ENCODE peak calls at places on chromosomes 16 and 17, in five cellular contexts. G, F, R, U and L are unnamed samples. For H3K36me3 and H3K27me3, the result is how much of the 10 kb centered on the place peaks cover.

GRCh38 chr16:8572919-8573724 is 17.2 kb downstream of the TMEM114 start:
- DNase-seq in G (no peak), F (no peak), R (peak), U (peak), L (peak)

GRCh38 chr16:16021020-16021419 is 71.6 kb downstream of the ABCC1 start:
- DNase-seq in G (no peak), F (no peak), R (no peak), U (no peak), L (no peak)

GRCh38 chr17:2580641-2581040 is 12.8 kb upstream of the PAFAH1B1 start:
- DNase-seq in G (no peak), F (no peak), R (no peak), U (peak), L (no peak)

GRCh38 chr16:54957403-54957802 is 26.7 kb downstream of the IRX5 start:
- DNase-seq in G (no peak), F (no peak), R (peak), U (peak), L (peak)

GRCh38 chr16:55487048-55487803 is 8.2 kb downstream of the MMP2 start:
- DNase-seq in G (no peak), F (peak), R (peak), U (no peak), L (no peak)

GRCh38 chr16:49701867-49702494 is 153.9 kb downstream of the ZNF423 start:
- DNase-seq in G (no peak), F (peak), R (peak), U (peak), L (peak)

GRCh38 chr17:4161179-4161559 is 18.2 kb downstream of the CYB5D2 start:
- DNase-seq in G (no peak), F (no peak), R (peak), U (peak), L (peak)

GRCh38 chr17:66468241-66469087 is 166.1 kb downstream of the PRKCA start:
- DNase-seq in G (no peak), F (peak), R (peak), U (no peak), L (no peak)

GRCh38 chr16:273547-274421 is 2.0 kb downstream of the RGS11 start:
- DNase-seq in G (no peak), F (no peak), R (no peak), U (no peak), L (no peak)

GRCh38 chr17:12979826-12980500 is 37.9 kb downstream of the ELAC2 start:
- DNase-seq in G (no peak), F (no peak), R (peak), U (no peak), L (no peak)

GRCh38 chr17:82931696-82932060 is 91.9 kb upstream of the ZNF750 start:
- DNase-seq in G (no peak), F (peak), R (peak), U (no peak), L (no peak)

GRCh38 chr16:74521691-74522090 is 85.2 kb downstream of the GLG1 start:
- DNase-seq in G (no peak), F (peak), R (peak), U (peak), L (no peak)

GRCh38 chr17:70636517-70637133 is 467.3 kb downstream of the KCNJ2 start:
- DNase-seq in G (no peak), F (no peak), R (peak), U (no peak), L (peak)

GRCh38 chr16:234468-235305 is at the start of gene FAM234A:
- DNase-seq in G (peak), F (peak), R (peak), U (peak), L (peak)

GRCh38 chr16:23013484-23013883 is 135.8 kb downstream of the USP31 start:
- DNase-seq in G (no peak), F (no peak), R (no peak), U (peak), L (no peak)

GRCh38 chr16:75319513-75320401 is 68.3 kb upstream of the BCAR1 start:
- DNase-seq in G (no peak), F (no peak), R (peak), U (no peak), L (no peak)

GRCh38 chr17:21303441-21304065 is 19.0 kb downstream of the MAP2K3 start:
- DNase-seq in G (no peak), F (peak), R (no peak), U (no peak), L (peak)

GRCh38 chr17:21299981-21300600 is 15.6 kb downstream of the MAP2K3 start:
- DNase-seq in G (no peak), F (peak), R (no peak), U (no peak), L (peak)

GRCh38 chr17:21300601-21301571 is 16.4 kb downstream of the MAP2K3 start:
- DNase-seq in G (no peak), F (peak), R (no peak), U (no peak), L (peak)

GRCh38 chr17:21302711-21303425 is 18.4 kb downstream of the MAP2K3 start:
- DNase-seq in G (no peak), F (peak), R (no peak), U (no peak), L (peak)

DNA sequence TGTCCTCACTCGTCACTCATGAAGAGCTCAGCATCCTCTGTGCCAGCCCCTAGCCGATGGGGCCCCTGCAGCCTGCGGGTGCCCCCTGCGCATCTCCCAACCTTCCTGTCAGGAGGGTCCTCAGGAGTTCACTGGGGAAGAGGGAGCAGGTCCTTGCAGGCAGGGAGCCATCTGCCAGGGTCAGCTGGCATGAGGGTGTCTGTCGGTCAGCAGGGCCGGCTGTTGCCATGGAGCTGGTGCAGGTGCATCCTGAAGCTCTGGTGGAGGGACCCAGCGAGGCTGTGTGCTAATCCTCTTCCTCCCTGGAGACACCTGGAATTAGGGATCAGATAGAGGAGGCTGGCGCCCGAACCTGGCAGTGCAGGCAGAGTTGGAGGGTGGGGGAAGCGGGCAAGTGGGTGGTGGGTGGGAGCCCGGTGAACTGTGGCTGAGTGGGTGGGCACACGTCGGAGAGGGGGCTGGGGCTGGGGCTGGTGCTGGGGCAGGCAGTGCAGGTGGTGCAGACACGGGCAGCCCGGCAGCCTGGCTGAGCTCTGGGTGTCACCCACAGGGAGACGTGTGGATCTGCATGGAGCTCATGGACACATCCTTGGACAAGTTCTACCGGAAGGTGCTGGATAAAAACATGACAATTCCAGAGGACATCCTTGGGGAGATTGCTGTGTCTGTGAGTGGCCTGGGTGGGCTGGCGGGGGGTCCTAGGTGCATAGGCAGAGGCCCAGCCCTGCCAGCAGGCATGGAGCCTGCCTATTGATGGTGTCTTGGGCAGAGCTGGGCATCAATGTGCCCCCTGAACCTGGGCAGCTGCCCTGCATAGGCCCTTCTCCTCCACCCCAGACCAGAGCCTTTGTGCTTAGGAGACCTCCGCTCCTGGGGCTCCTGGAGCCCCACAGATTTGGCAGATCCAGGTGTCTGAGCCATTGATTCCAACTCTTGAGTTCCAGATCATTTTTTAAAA is 17.4 kb downstream of the MAP2K3 start:
- DNase-seq in G (no peak), F (peak), R (no peak), U (no peak), L (peak)
- H3K36me3 ChIP-seq in G (half or more), F (half or more), R (under half), U (under half), L (under half)

DNA sequence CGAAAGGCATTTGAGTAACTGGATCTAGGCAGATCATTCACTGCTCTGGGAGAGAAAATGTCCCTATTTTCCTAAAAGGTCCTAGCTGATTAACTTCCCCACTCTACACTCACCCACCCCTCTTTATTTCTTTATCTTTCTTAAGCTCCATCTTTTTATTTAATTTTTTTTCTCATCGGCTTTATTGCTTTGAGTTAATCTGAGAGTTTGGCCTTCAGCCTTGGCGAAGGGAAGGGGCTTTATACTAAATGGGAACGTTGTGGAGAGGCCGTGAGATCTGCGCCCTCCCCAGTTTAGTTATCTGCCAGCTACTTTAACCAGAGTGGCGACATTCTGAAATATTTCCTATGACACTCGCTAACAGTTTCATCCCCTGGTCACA is 882 bp upstream of the TOX3 start:
- DNase-seq in G (no peak), F (no peak), R (no peak), U (no peak), L (no peak)
- H3K4me3 ChIP-seq in G (no peak), F (no peak), R (no peak), U (peak), L (peak)

DNA sequence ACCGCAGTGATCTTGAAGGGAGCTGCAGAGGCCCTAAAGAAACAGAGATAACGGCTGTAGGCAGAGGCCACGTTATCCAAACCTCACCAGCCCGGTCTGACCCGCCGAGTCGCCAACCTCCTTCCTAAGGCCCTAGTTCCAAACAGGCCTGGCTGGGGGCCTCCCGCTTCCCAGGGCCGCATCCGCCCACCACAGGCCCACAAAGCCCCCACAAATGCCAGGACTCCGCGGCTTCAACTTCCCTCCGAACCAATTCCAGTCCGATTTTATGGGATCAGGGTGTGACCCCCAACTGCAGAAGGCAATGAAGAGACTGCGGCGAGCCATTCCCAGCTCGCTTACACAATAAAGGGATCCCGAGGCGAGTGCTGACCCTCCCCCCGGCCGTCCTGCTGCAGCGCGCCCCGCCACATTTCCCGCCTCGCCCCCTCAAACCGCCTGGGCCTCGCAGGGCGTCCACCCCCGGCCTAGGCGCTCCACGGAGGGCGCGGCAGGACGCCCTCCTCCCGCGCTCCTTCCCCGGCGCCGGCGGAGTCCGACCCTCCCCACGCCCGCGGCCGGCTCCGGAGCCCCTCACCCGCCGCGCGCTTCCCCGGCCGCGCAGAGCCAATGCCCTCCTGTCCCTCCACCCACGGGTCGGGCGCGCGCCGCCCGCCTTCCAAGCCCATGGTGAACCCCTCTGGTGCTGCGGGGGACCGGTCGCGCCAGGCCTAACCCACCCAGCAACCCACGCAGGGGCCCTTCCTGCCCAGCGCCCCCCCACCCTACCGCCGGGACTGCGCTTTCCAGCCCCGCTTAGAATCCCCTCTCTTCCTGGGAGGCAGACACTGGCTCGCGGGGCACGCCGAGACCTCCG is 926 bp downstream of the MYH10 start:
- DNase-seq in G (no peak), F (peak), R (peak), U (peak), L (peak)
- H3K27me3 ChIP-seq in G (under half), F (under half), R (under half), U (under half), L (under half)

GRCh38 chr17:59110973-59111372 is 4.3 kb upstream of the TRIM37 start:
- DNase-seq in G (no peak), F (no peak), R (no peak), U (no peak), L (no peak)
- H3K36me3 ChIP-seq in G (under half), F (under half), R (under half), U (under half), L (under half)

GRCh38 chr17:36728030-36728991 is 126.9 kb downstream of the MRM1 start:
- DNase-seq in G (no peak), F (no peak), R (no peak), U (peak), L (no peak)
- H3K4me3 ChIP-seq in G (peak), F (no peak), R (peak), U (peak), L (no peak)

GRCh38 chr17:74603032-74603635 is 11.1 kb upstream of the CD300LD start:
- DNase-seq in G (no peak), F (no peak), R (no peak), U (no peak), L (no peak)
- H3K27me3 ChIP-seq in G (under half), F (under half), R (under half), U (under half), L (under half)

DNA sequence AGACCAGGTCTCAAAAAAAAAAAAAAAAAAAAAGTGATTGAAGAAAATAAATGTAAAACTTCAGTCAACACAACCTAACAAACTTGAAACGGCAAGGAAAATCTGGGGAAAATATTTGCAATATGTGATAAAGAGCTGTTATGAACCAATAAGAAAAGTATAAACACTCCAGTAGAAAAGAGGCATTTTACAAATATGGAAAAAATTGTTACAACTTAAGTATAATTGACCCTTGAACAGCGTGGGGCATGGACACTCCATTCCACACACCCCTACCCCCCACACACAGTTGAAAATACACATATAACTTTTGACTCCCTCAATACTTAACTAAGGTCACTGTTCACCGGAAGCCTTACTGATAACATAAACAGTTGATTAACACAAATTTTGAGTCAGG is 20.7 kb downstream of the MFSD11 start:
- DNase-seq in G (no peak), F (no peak), R (no peak), U (no peak), L (no peak)
- H3K36me3 ChIP-seq in G (under half), F (half or more), R (under half), U (under half), L (under half)

GRCh38 chr17:81187586-81188490 is 21.8 kb upstream of the AATK start:
- DNase-seq in G (no peak), F (no peak), R (no peak), U (no peak), L (no peak)
- H3K4me3 ChIP-seq in G (no peak), F (no peak), R (no peak), U (no peak), L (no peak)

GRCh38 chr17:30228011-30228410 is 7.5 kb downstream of the SLC6A4 start:
- DNase-seq in G (no peak), F (no peak), R (no peak), U (no peak), L (no peak)
- H3K27me3 ChIP-seq in G (under half), F (under half), R (under half), U (under half), L (under half)

GRCh38 chr17:6623941-6624340 is 16.6 kb downstream of the KIAA0753 start:
- DNase-seq in G (no peak), F (no peak), R (no peak), U (no peak), L (no peak)
- H3K36me3 ChIP-seq in G (under half), F (half or more), R (half or more), U (half or more), L (under half)